ENCODE peak calls at places on chromosome 10, in eight cellular contexts. G, M, X, Y, P, S, B and Z are unnamed samples.

GRCh38 chr10:95451568-95452524 is 109.3 kb downstream of the SORBS1 start:
- DNase-seq in Y (no peak), M (no peak), X (no peak), P (no peak), S (no peak), B (no peak), G (no peak), Z (no peak)

GRCh38 chr10:125811251-125811650 is 11.8 kb downstream of the UROS start:
- DNase-seq in G (no peak), X (no peak), S (no peak), Y (no peak), B (no peak), M (no peak), P (no peak), Z (no peak)

GRCh38 chr10:131769691-131770090 is 131.1 kb upstream of the PPP2R2D start:
- DNase-seq in B (no peak), S (no peak), P (no peak), Y (no peak), X (no peak), G (no peak), M (no peak), Z (peak)

GRCh38 chr10:78602201-78602917 is 466.4 kb upstream of the ZMIZ1 start:
- DNase-seq in Y (no peak), B (peak), X (no peak), P (no peak), M (no peak), S (no peak), G (peak), Z (no peak)

GRCh38 chr10:30973737-30974136 is 57.9 kb downstream of the ZNF438 start:
- DNase-seq in G (no peak), P (peak), B (no peak), M (no peak), Y (no peak), X (no peak), S (no peak), Z (no peak)

GRCh38 chr10:126210051-126210651 is 178.1 kb downstream of the ADAM12 start:
- DNase-seq in S (no peak), B (no peak), X (no peak), P (no peak), G (no peak), Y (no peak), M (no peak), Z (no peak)

GRCh38 chr10:5545011-5545410 is 20.2 kb downstream of the CALML3 start:
- DNase-seq in G (no peak), P (no peak), X (no peak), M (no peak), S (no peak), Y (peak), B (no peak), Z (peak)

GRCh38 chr10:93572606-93573005 is 6.1 kb downstream of the FFAR4 start:
- DNase-seq in X (no peak), P (no peak), S (no peak), B (no peak), G (no peak), M (no peak), Y (no peak), Z (peak)

GRCh38 chr10:70760271-70760787 is 24.8 kb downstream of the TBATA start:
- DNase-seq in G (no peak), S (no peak), B (no peak), M (no peak), Y (no peak), P (no peak), X (no peak), Z (peak)

GRCh38 chr10:100374137-100374655 is 27.2 kb downstream of the SCD start:
- DNase-seq in S (no peak), Y (no peak), B (no peak), X (no peak), M (no peak), G (no peak), P (no peak), Z (no peak)

GRCh38 chr10:78458983-78459638 is 425.4 kb downstream of the RPS24 start:
- DNase-seq in S (no peak), G (no peak), X (no peak), M (peak), Y (no peak), P (peak), B (no peak), Z (no peak)

GRCh38 chr10:24901686-24902399 is 50.6 kb downstream of the PRTFDC1 start:
- DNase-seq in M (no peak), X (no peak), P (peak), Y (no peak), S (no peak), G (no peak), B (no peak), Z (no peak)

GRCh38 chr10:109219935-109220334 is 703.4 kb downstream of the XPNPEP1 start:
- DNase-seq in B (no peak), X (no peak), S (no peak), G (no peak), M (no peak), Y (no peak), P (no peak), Z (no peak)

GRCh38 chr10:20890491-20891337 is 6.4 kb downstream of the NEBL start:
- DNase-seq in S (no peak), Y (no peak), X (no peak), M (no peak), G (no peak), P (peak), B (no peak), Z (no peak)